ENCODE peak calls at places on chromosomes 3 and 15, in eight cellular contexts. T, H, S, N, A, U, Y and Q are unnamed samples.

GRCh38 chr3:190786898-190787297 is 75.6 kb downstream of the GMNC start:
- DNase-seq in T (no peak), H (no peak), S (no peak), N (no peak), A (no peak), U (no peak), Y (no peak), Q (no peak)

GRCh38 chr15:63530762-63531299 is 26.4 kb downstream of the USP3 start:
- DNase-seq in T (no peak), H (no peak), S (no peak), N (no peak), A (no peak), U (no peak), Y (no peak), Q (no peak)

GRCh38 chr3:143429628-143430514 is 310.3 kb downstream of the CHST2 start:
- DNase-seq in T (no peak), H (no peak), S (no peak), N (peak; percentile 29), A (no peak), U (no peak), Y (no peak), Q (no peak)

GRCh38 chr3:46461971-46462910 is 2.5 kb downstream of the LTF start:
- DNase-seq in T (no peak), H (no peak), S (peak; percentile 14), N (peak; percentile 3), A (no peak), U (no peak), Y (no peak), Q (no peak)

GRCh38 chr3:193317901-193318300 is 60.7 kb downstream of the ATP13A5 start:
- DNase-seq in T (no peak), H (no peak), S (no peak), N (no peak), A (no peak), U (no peak), Y (no peak), Q (no peak)

GRCh38 chr3:67901681-67902080 is 247.3 kb upstream of the SUCLG2 start:
- DNase-seq in T (peak; percentile 41), H (no peak), S (no peak), N (peak; percentile 3), A (no peak), U (no peak), Y (no peak), Q (no peak)

GRCh38 chr3:8327739-8328138 is 173.9 kb upstream of the LMCD1 start:
- DNase-seq in T (no peak), H (no peak), S (no peak), N (no peak), A (no peak), U (no peak), Y (no peak), Q (no peak)

GRCh38 chr3:187743195-187744141 is 1.8 kb downstream of the BCL6 start:
- DNase-seq in T (peak; percentile 60), H (peak; percentile 76), S (peak; percentile 35), N (peak; percentile 76), A (peak; percentile 60), U (no peak), Y (peak; percentile 15), Q (no peak)

GRCh38 chr3:13015286-13016082 is 57.7 kb downstream of the IQSEC1 start:
- DNase-seq in T (peak; percentile 85), H (peak; percentile 42), S (no peak), N (no peak), A (peak; percentile 48), U (no peak), Y (no peak), Q (no peak)

GRCh38 chr3:136187868-136188267 is 8.3 kb downstream of the MSL2 start:
- DNase-seq in T (no peak), H (no peak), S (no peak), N (no peak), A (no peak), U (no peak), Y (no peak), Q (no peak)

GRCh38 chr15:62110000-62110851 is 43.4 kb downstream of the C2CD4A start:
- DNase-seq in T (no peak), H (no peak), S (peak; percentile 77), N (peak; percentile 33), A (no peak), U (peak; percentile 77), Y (peak; percentile 42), Q (no peak)

GRCh38 chr3:11271986-11272904 is at the start of gene ATG7:
- DNase-seq in T (peak; percentile 98), H (peak; percentile 97), S (peak; percentile 92), N (peak; percentile 97), A (peak; percentile 98), U (peak; percentile 98), Y (peak; percentile 95), Q (peak; percentile 82)

GRCh38 chr15:74891469-74891868 is 1.6 kb downstream of the MPI start:
- DNase-seq in T (no peak), H (no peak), S (no peak), N (no peak), A (no peak), U (no peak), Y (no peak), Q (no peak)
- H3K4me3 ChIP-seq in T (no peak overlapping the region), H (no peak overlapping the region), S (no peak overlapping the region), N (no peak overlapping the region), A (no peak overlapping the region), U (no peak overlapping the region), Y (no peak overlapping the region), Q (no peak overlapping the region)

GRCh38 chr3:146156801-146157310 is 4.1 kb downstream of the PLOD2 start:
- DNase-seq in T (no peak), H (no peak), S (no peak), N (no peak), A (no peak), U (no peak), Y (no peak), Q (no peak)

GRCh38 chr3:146154316-146154715 is 6.7 kb downstream of the PLOD2 start:
- DNase-seq in T (no peak), H (no peak), S (no peak), N (no peak), A (no peak), U (no peak), Y (no peak), Q (no peak)

GRCh38 chr3:146157325-146158060 is 3.5 kb downstream of the PLOD2 start:
- DNase-seq in T (no peak), H (no peak), S (no peak), N (no peak), A (no peak), U (no peak), Y (no peak), Q (no peak)

GRCh38 chr3:146155022-146155421 is 6.0 kb downstream of the PLOD2 start:
- DNase-seq in T (no peak), H (no peak), S (no peak), N (peak; percentile 68), A (no peak), U (no peak), Y (no peak), Q (no peak)

DNA sequence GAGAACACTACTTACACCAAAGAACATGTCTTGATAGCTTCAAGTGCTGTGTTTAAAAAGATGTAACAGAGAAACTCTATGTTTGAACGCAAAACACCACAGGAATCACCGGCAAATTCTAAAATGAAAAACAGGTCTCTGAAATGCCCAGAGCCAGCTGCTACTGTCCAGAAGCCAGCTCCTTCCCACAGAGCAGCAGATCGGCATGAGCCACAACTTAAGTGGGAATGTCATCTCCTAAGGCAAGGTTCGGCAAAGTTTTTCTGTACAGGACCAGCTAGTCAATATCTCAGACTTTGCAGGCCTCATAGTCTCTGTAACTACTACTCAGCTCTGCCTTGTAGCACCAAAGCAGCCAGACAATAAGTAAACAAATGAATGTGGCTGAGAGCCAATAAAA is 4.9 kb downstream of the PLOD2 start:
- DNase-seq in T (no peak), H (peak; percentile 30), S (no peak), N (no peak), A (no peak), U (no peak), Y (no peak), Q (no peak)
- H3K4me3 ChIP-seq in T (no peak overlapping the region), H (peak overlapping the region; percentile 89), S (peak overlapping the region; percentile 17), N (peak overlapping the region; percentile 94), A (peak overlapping the region; percentile 33), U (no peak overlapping the region), Y (peak overlapping the region; percentile 90), Q (peak overlapping the region; percentile 92)

GRCh38 chr3:169327969-169328368 is 335.5 kb downstream of the MECOM start:
- DNase-seq in T (no peak), H (no peak), S (no peak), N (no peak), A (no peak), U (no peak), Y (no peak), Q (no peak)

GRCh38 chr3:169328471-169328870 is 335.0 kb downstream of the MECOM start:
- DNase-seq in T (no peak), H (no peak), S (no peak), N (no peak), A (no peak), U (no peak), Y (no peak), Q (no peak)

GRCh38 chr3:169325821-169326220 is 337.7 kb downstream of the MECOM start:
- DNase-seq in T (no peak), H (no peak), S (no peak), N (no peak), A (no peak), U (no peak), Y (no peak), Q (no peak)

GRCh38 chr3:169324454-169324789 is 339.1 kb downstream of the MECOM start:
- DNase-seq in T (no peak), H (no peak), S (no peak), N (no peak), A (no peak), U (no peak), Y (no peak), Q (no peak)

GRCh38 chr3:169323580-169324453 is 339.7 kb downstream of the MECOM start:
- DNase-seq in T (no peak), H (peak; percentile 23), S (peak; percentile 33), N (no peak), A (peak; percentile 13), U (no peak), Y (no peak), Q (peak; percentile 19)
- H3K4me3 ChIP-seq in T (no peak overlapping the region), H (peak overlapping the region; percentile 30), S (no peak overlapping the region), N (no peak overlapping the region), A (peak overlapping the region; percentile 28), U (no peak overlapping the region), Y (no peak overlapping the region), Q (no peak overlapping the region)

GRCh38 chr3:128426128-128426921 is 40.4 kb downstream of the DNAJB8 start:
- DNase-seq in T (peak; percentile 40), H (peak; percentile 36), S (peak; percentile 10), N (peak; percentile 21), A (peak; percentile 56), U (peak; percentile 95), Y (peak; percentile 61), Q (no peak)
- H3K4me3 ChIP-seq in T (no peak overlapping the region), H (peak overlapping the region; percentile 37), S (peak overlapping the region; percentile 31), N (peak overlapping the region; percentile 21), A (peak overlapping the region; percentile 39), U (peak overlapping the region; percentile 24), Y (peak overlapping the region; percentile 30), Q (no peak overlapping the region)

DNA sequence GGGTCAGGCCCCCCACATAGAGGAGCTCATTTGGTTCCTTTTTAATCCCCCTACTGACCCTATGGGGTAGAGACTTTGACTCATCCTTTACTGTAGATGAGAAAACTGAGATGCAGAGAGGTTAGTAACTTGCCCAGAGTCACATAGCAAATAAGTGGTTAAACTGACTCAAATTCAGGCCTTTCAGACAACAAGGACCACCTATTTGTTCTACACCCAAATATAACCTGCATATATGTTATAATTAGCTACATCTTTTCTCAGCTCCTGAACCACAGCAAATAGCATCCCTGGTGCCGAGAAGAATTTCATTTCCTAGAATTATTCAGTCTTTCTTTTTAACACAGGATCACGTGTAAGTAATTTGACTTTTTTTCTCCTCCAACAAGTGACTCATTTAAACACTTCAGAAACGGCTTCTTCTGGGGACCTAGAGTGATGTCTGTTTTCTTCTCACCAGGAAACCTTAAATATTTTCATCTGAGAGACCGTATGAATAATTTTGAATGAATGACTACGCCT is 57.4 kb downstream of the MGLL start:
- DNase-seq in T (no peak), H (no peak), S (no peak), N (no peak), A (no peak), U (no peak), Y (no peak), Q (no peak)
- H3K4me3 ChIP-seq in T (no peak overlapping the region), H (no peak overlapping the region), S (no peak overlapping the region), N (no peak overlapping the region), A (no peak overlapping the region), U (no peak overlapping the region), Y (no peak overlapping the region), Q (no peak overlapping the region)